ENCODE peak calls at places on chromosomes 2 and 18, in eight cellular contexts. H, M, U, B, V, K, R and X are unnamed samples.

GRCh38 chr2:59182249-59182648 is 941.1 kb upstream of the FANCL start:
- DNase-seq in B (no peak), U (peak), K (no peak), V (no peak), M (no peak), R (peak), H (no peak), X (no peak)

GRCh38 chr2:177896587-177896986 is 176.0 kb downstream of the PDE11A start:
- DNase-seq in M (no peak), V (no peak), H (no peak), R (no peak), B (no peak), K (no peak), U (no peak), X (no peak)

GRCh38 chr2:8573234-8573941 is 108.5 kb upstream of the ID2 start:
- DNase-seq in V (no peak), M (no peak), K (no peak), B (no peak), H (no peak), R (no peak), U (no peak), X (no peak)

GRCh38 chr2:70124983-70125480 is 37.8 kb downstream of the PCBP1 start:
- DNase-seq in V (peak), K (peak), M (peak), H (peak), R (peak), B (peak), U (peak), X (peak)

GRCh38 chr2:40348665-40349064 is 103.2 kb downstream of the SLC8A1 start:
- DNase-seq in U (peak), M (no peak), R (peak), K (peak), V (no peak), B (no peak), H (no peak), X (no peak)

GRCh38 chr2:173590278-173590811 is 235.7 kb downstream of the CDCA7 start:
- DNase-seq in R (peak), U (peak), V (no peak), K (peak), M (no peak), B (no peak), H (no peak), X (peak)

GRCh38 chr2:128754246-128754724 is 435.6 kb upstream of the HS6ST1 start:
- DNase-seq in K (no peak), R (no peak), H (peak), B (no peak), V (no peak), U (no peak), M (no peak), X (no peak)

GRCh38 chr2:134359367-134360081 is 105.7 kb downstream of the MGAT5 start:
- DNase-seq in V (no peak), H (no peak), B (no peak), R (no peak), U (no peak), K (no peak), M (no peak), X (peak)

GRCh38 chr18:23354625-23355024 is 98.5 kb upstream of the RIOK3 start:
- DNase-seq in V (no peak), K (peak), M (no peak), R (peak), H (no peak), B (no peak), U (peak), X (no peak)

GRCh38 chr2:65453916-65454315 is 21.5 kb upstream of the SPRED2 start:
- DNase-seq in M (no peak), K (no peak), U (no peak), H (no peak), B (no peak), R (peak), V (no peak), X (no peak)

GRCh38 chr2:66805136-66805535 is 370.2 kb downstream of the MEIS1 start:
- DNase-seq in B (no peak), M (no peak), K (no peak), V (no peak), U (no peak), R (peak), H (no peak), X (no peak)

GRCh38 chr2:241228081-241228859 is 39.8 kb downstream of the ANO7 start:
- DNase-seq in B (no peak), R (no peak), V (no peak), U (no peak), K (no peak), M (no peak), H (no peak), X (no peak)

GRCh38 chr2:166784296-166784946 is 103.9 kb upstream of the XIRP2 start:
- DNase-seq in B (no peak), U (no peak), H (no peak), V (no peak), R (no peak), M (no peak), K (no peak), X (no peak)

GRCh38 chr2:158321264-158321663 is 135.3 kb downstream of the CCDC148 start:
- DNase-seq in B (no peak), M (no peak), U (no peak), V (no peak), K (peak), R (peak), H (no peak), X (peak)

GRCh38 chr2:105329561-105330495 is at the start of gene TGFBRAP1:
- DNase-seq in K (peak), H (no peak), R (peak), V (peak), M (peak), B (peak), U (peak), X (peak)

GRCh38 chr18:3648695-3649094 is 198.7 kb downstream of the TGIF1 start:
- DNase-seq in H (no peak), B (no peak), R (no peak), M (no peak), V (no peak), K (peak), U (no peak), X (no peak)

GRCh38 chr2:1482981-1483380 is 69.7 kb downstream of the TPO start:
- DNase-seq in M (no peak), U (no peak), B (no peak), K (no peak), R (no peak), H (no peak), V (no peak), X (no peak)

GRCh38 chr18:67117804-67118203 is 398.7 kb downstream of the DSEL start:
- DNase-seq in K (no peak), R (peak), V (no peak), B (no peak), U (no peak), M (no peak), H (no peak), X (no peak)

GRCh38 chr2:9844581-9844980 is 1.3 kb downstream of the TAF1B start:
- DNase-seq in R (peak), H (no peak), V (no peak), K (peak), M (no peak), B (no peak), U (no peak), X (no peak)

GRCh38 chr2:27807476-27807875 is 36.0 kb downstream of the MRPL33 start:
- DNase-seq in H (no peak), U (peak), M (no peak), V (no peak), B (no peak), R (peak), K (peak), X (peak)

GRCh38 chr2:218959761-218960195 is 312 bp downstream of the CDK5R2 start:
- DNase-seq in K (no peak), V (no peak), B (no peak), H (no peak), M (no peak), U (no peak), R (no peak), X (no peak)

GRCh38 chr2:205682239-205683021 is at the start of gene NRP2:
- DNase-seq in K (peak), U (peak), V (peak), R (peak), H (no peak), B (peak), M (peak), X (peak)

GRCh38 chr2:18284331-18284730 is 276.1 kb downstream of the RDH14 start:
- DNase-seq in K (no peak), U (no peak), V (no peak), B (no peak), H (no peak), M (no peak), R (no peak), X (peak)

GRCh38 chr2:140586379-140586778 is 1544.4 kb downstream of the LRP1B start:
- DNase-seq in U (peak), M (no peak), B (no peak), R (no peak), K (peak), H (no peak), V (no peak), X (peak)